ENCODE peak calls at places on chromosomes 11 and 22, in six cellular contexts. Q is tibial nerve; X is activated T-cell treated with anti-CD3 and anti-CD28 coated beads, Interleukin-2, amount 50 U/mL, for 1 hour; M is kidney epithelial cell; D is neuronal stem cell; A is cardiac muscle cell. P is an unnamed sample.

GRCh38 chr11:65862941-65863888 is 3.0 kb downstream of the MUS81 start:
- DNase-seq in Q (no peak), X (no peak), M (no peak), D (no peak), A (no peak), P (no peak)

GRCh38 chr11:46047520-46047919 is 73.7 kb downstream of the PHF21A start:
- DNase-seq in Q (no peak), X (no peak), M (no peak), D (no peak), A (peak), P (no peak)

GRCh38 chr22:50032109-50032871 is 19.7 kb upstream of the IL17REL start:
- DNase-seq in Q (no peak), X (peak), M (no peak), D (no peak), A (no peak), P (no peak)

GRCh38 chr11:83715927-83716525 is 429.9 kb upstream of the CCDC90B start:
- DNase-seq in Q (no peak), X (no peak), M (no peak), D (no peak), A (no peak), P (no peak)

GRCh38 chr11:120331301-120331966 is 4.8 kb upstream of the ARHGEF12 start:
- DNase-seq in Q (no peak), X (no peak), M (peak), D (no peak), A (peak), P (no peak)

GRCh38 chr11:134939905-134940304 is 527.9 kb upstream of the B3GAT1 start:
- DNase-seq in Q (no peak), X (no peak), M (no peak), D (no peak), A (peak), P (no peak)

GRCh38 chr11:59669611-59670009 is 773 bp upstream of the PATL1 start:
- DNase-seq in Q (peak), X (no peak), M (no peak), D (no peak), A (peak), P (no peak)

GRCh38 chr22:38882480-38882879 is 10.5 kb upstream of the CBX6 start:
- DNase-seq in Q (no peak), X (no peak), M (no peak), D (no peak), A (peak), P (no peak)

GRCh38 chr11:14544611-14545010 is 24.4 kb upstream of the PSMA1 start:
- DNase-seq in Q (no peak), X (no peak), M (no peak), D (no peak), A (peak), P (no peak)

GRCh38 chr22:46256358-46256958 is 6.4 kb upstream of the CDPF1 start:
- DNase-seq in Q (no peak), X (no peak), M (no peak), D (no peak), A (no peak), P (no peak)

GRCh38 chr11:11786771-11787170 is 55.0 kb upstream of the USP47 start:
- DNase-seq in Q (peak), X (no peak), M (no peak), D (no peak), A (peak), P (no peak)